ENCODE peak calls at places on chromosomes 3 and 15, in nine cellular contexts. One of them, this sample, is unnamed.

GRCh38 chr3:10166213-10166604 is 1.5 kb downstream of the IRAK2 start:
- DNase-seq in choroid plexus epithelial cell: no peak
- DNase-seq in transverse colon: no peak
- DNase-seq in astrocyte of the spinal cord: no peak
- DNase-seq in AG09309: no peak
- DNase-seq in GM12864: no peak
- DNase-seq in AG04449: no peak
- DNase-seq in colonic mucosa: no peak
- DNase-seq in lower lobe of right lung: no peak
- DNase-seq in this sample: no peak

GRCh38 chr15:61822511-61822910 is 237.7 kb downstream of the VPS13C start:
- DNase-seq in choroid plexus epithelial cell: no peak
- DNase-seq in transverse colon: no peak
- DNase-seq in astrocyte of the spinal cord: no peak
- DNase-seq in AG09309: no peak
- DNase-seq in GM12864: no peak
- DNase-seq in AG04449: no peak
- DNase-seq in colonic mucosa: no peak
- DNase-seq in lower lobe of right lung: no peak
- DNase-seq in this sample: no peak

GRCh38 chr3:197795200-197795599 is 4.1 kb downstream of the LRCH3 start:
- DNase-seq in choroid plexus epithelial cell: peak; percentile 69
- DNase-seq in transverse colon: no peak
- DNase-seq in astrocyte of the spinal cord: no peak
- DNase-seq in AG09309: peak; percentile 45
- DNase-seq in GM12864: no peak
- DNase-seq in AG04449: no peak
- DNase-seq in colonic mucosa: no peak
- DNase-seq in lower lobe of right lung: no peak
- DNase-seq in this sample: no peak

GRCh38 chr15:34039506-34040123 is 611 bp upstream of the AVEN start:
- DNase-seq in choroid plexus epithelial cell: peak; percentile 36
- DNase-seq in transverse colon: no peak
- DNase-seq in astrocyte of the spinal cord: peak; percentile 35
- DNase-seq in AG09309: no peak
- DNase-seq in GM12864: peak; percentile 53
- DNase-seq in AG04449: no peak
- DNase-seq in colonic mucosa: no peak
- DNase-seq in lower lobe of right lung: no peak
- DNase-seq in this sample: no peak

GRCh38 chr15:80779658-80780415 is 667 bp downstream of the CEMIP start:
- DNase-seq in choroid plexus epithelial cell: peak; percentile 62
- DNase-seq in transverse colon: peak; percentile 11
- DNase-seq in astrocyte of the spinal cord: peak; percentile 36
- DNase-seq in AG09309: no peak
- DNase-seq in GM12864: no peak
- DNase-seq in AG04449: no peak
- DNase-seq in colonic mucosa: peak; percentile 33
- DNase-seq in lower lobe of right lung: no peak
- DNase-seq in this sample: no peak

GRCh38 chr3:111072016-111072891 is 638 bp downstream of the NECTIN3 start:
- DNase-seq in choroid plexus epithelial cell: peak; percentile 77
- DNase-seq in transverse colon: peak; percentile 54
- DNase-seq in astrocyte of the spinal cord: peak; percentile 43
- DNase-seq in AG09309: no peak
- DNase-seq in GM12864: no peak
- DNase-seq in AG04449: no peak
- DNase-seq in colonic mucosa: peak; percentile 48
- DNase-seq in lower lobe of right lung: peak; percentile 50
- DNase-seq in this sample: no peak

GRCh38 chr15:57772223-57772957 is 65.9 kb downstream of the POLR2M start:
- DNase-seq in choroid plexus epithelial cell: peak; percentile 12
- DNase-seq in transverse colon: no peak
- DNase-seq in astrocyte of the spinal cord: peak; percentile 12
- DNase-seq in AG09309: no peak
- DNase-seq in GM12864: no peak
- DNase-seq in AG04449: no peak
- DNase-seq in colonic mucosa: no peak
- DNase-seq in lower lobe of right lung: no peak
- DNase-seq in this sample: no peak

GRCh38 chr15:50854594-50855490 is 53.6 kb upstream of the AP4E1 start:
- DNase-seq in choroid plexus epithelial cell: peak; percentile 69
- DNase-seq in transverse colon: no peak
- DNase-seq in astrocyte of the spinal cord: no peak
- DNase-seq in AG09309: peak; percentile 48
- DNase-seq in GM12864: peak; percentile 66
- DNase-seq in AG04449: no peak
- DNase-seq in colonic mucosa: no peak
- DNase-seq in lower lobe of right lung: no peak
- DNase-seq in this sample: no peak

GRCh38 chr3:31157028-31157694 is 262.7 kb upstream of the GADL1 start:
- DNase-seq in choroid plexus epithelial cell: no peak
- DNase-seq in transverse colon: no peak
- DNase-seq in astrocyte of the spinal cord: no peak
- DNase-seq in AG09309: no peak
- DNase-seq in GM12864: no peak
- DNase-seq in AG04449: no peak
- DNase-seq in colonic mucosa: no peak
- DNase-seq in lower lobe of right lung: no peak
- DNase-seq in this sample: no peak

GRCh38 chr3:158823426-158823825 is 21.6 kb downstream of the MFSD1 start:
- DNase-seq in choroid plexus epithelial cell: no peak
- DNase-seq in transverse colon: no peak
- DNase-seq in astrocyte of the spinal cord: no peak
- DNase-seq in AG09309: no peak
- DNase-seq in GM12864: no peak
- DNase-seq in AG04449: no peak
- DNase-seq in colonic mucosa: no peak
- DNase-seq in lower lobe of right lung: no peak
- DNase-seq in this sample: no peak

GRCh38 chr3:11543141-11543947 is 100.4 kb downstream of the VGLL4 start:
- DNase-seq in choroid plexus epithelial cell: no peak
- DNase-seq in transverse colon: no peak
- DNase-seq in astrocyte of the spinal cord: no peak
- DNase-seq in AG09309: no peak
- DNase-seq in GM12864: no peak
- DNase-seq in AG04449: no peak
- DNase-seq in colonic mucosa: no peak
- DNase-seq in lower lobe of right lung: no peak
- DNase-seq in this sample: no peak

GRCh38 chr3:168984872-168985271 is 678.6 kb downstream of the MECOM start:
- DNase-seq in choroid plexus epithelial cell: no peak
- DNase-seq in transverse colon: no peak
- DNase-seq in astrocyte of the spinal cord: no peak
- DNase-seq in AG09309: no peak
- DNase-seq in GM12864: no peak
- DNase-seq in AG04449: no peak
- DNase-seq in colonic mucosa: no peak
- DNase-seq in lower lobe of right lung: no peak
- DNase-seq in this sample: no peak

GRCh38 chr3:17811633-17812032 is 69.2 kb upstream of the TBC1D5 start:
- DNase-seq in choroid plexus epithelial cell: no peak
- DNase-seq in transverse colon: no peak
- DNase-seq in astrocyte of the spinal cord: no peak
- DNase-seq in AG09309: no peak
- DNase-seq in GM12864: no peak
- DNase-seq in AG04449: no peak
- DNase-seq in colonic mucosa: no peak
- DNase-seq in lower lobe of right lung: no peak
- DNase-seq in this sample: no peak

GRCh38 chr15:88990185-88990679 is 77.1 kb upstream of the MFGE8 start:
- DNase-seq in choroid plexus epithelial cell: no peak
- DNase-seq in transverse colon: no peak
- DNase-seq in astrocyte of the spinal cord: no peak
- DNase-seq in AG09309: no peak
- DNase-seq in GM12864: no peak
- DNase-seq in AG04449: no peak
- DNase-seq in colonic mucosa: no peak
- DNase-seq in lower lobe of right lung: no peak
- DNase-seq in this sample: no peak

DNA sequence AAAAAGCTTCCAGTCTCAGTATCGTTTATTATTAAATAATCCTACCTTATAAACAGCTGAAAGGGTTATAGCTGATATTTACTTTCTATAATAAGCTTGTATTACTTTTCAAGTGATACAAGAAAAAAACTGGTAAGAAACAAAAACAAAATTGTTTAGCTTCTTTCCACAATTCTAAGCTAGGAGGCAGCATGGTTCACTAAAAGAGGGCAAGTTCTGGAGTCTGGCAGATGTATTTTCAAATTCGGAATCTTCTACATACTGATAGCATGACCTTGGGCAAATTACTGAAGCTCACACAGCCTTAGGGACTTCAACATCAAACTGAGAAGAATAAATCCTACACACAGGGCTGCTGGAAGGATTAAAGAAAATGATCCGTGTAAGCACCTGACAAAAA is 15.4 kb downstream of the C15orf62 start:
- DNase-seq in choroid plexus epithelial cell: peak; percentile 39
- DNase-seq in transverse colon: no peak
- DNase-seq in astrocyte of the spinal cord: no peak
- DNase-seq in AG09309: no peak
- DNase-seq in GM12864: no peak
- DNase-seq in AG04449: no peak
- DNase-seq in colonic mucosa: no peak
- DNase-seq in lower lobe of right lung: no peak
- DNase-seq in this sample: no peak
- TF ChIP-seq CTCF in choroid plexus epithelial cell: peak; percentile 38
- TF ChIP-seq CTCF in transverse colon: no peak
- TF ChIP-seq CTCF in astrocyte of the spinal cord: no peak
- TF ChIP-seq CTCF in AG09309: peak; percentile 3
- TF ChIP-seq CTCF in GM12864: no peak
- TF ChIP-seq CTCF in AG04449: no peak
- TF ChIP-seq CTCF in colonic mucosa: no peak
- TF ChIP-seq CTCF in lower lobe of right lung: no peak
- TF ChIP-seq CTCF in this sample: no peak

GRCh38 chr3:142931222-142931621 is 32.3 kb downstream of the PAQR9 start:
- DNase-seq in choroid plexus epithelial cell: no peak
- DNase-seq in transverse colon: peak; percentile 14
- DNase-seq in astrocyte of the spinal cord: no peak
- DNase-seq in AG09309: no peak
- DNase-seq in GM12864: no peak
- DNase-seq in AG04449: no peak
- DNase-seq in colonic mucosa: no peak
- DNase-seq in lower lobe of right lung: no peak
- DNase-seq in this sample: no peak
- TF ChIP-seq CTCF in choroid plexus epithelial cell: no peak
- TF ChIP-seq CTCF in transverse colon: no peak
- TF ChIP-seq CTCF in astrocyte of the spinal cord: peak; percentile 27
- TF ChIP-seq CTCF in AG09309: no peak
- TF ChIP-seq CTCF in GM12864: peak; percentile 60
- TF ChIP-seq CTCF in AG04449: no peak
- TF ChIP-seq CTCF in colonic mucosa: no peak
- TF ChIP-seq CTCF in lower lobe of right lung: no peak
- TF ChIP-seq CTCF in this sample: peak; percentile 19

DNA sequence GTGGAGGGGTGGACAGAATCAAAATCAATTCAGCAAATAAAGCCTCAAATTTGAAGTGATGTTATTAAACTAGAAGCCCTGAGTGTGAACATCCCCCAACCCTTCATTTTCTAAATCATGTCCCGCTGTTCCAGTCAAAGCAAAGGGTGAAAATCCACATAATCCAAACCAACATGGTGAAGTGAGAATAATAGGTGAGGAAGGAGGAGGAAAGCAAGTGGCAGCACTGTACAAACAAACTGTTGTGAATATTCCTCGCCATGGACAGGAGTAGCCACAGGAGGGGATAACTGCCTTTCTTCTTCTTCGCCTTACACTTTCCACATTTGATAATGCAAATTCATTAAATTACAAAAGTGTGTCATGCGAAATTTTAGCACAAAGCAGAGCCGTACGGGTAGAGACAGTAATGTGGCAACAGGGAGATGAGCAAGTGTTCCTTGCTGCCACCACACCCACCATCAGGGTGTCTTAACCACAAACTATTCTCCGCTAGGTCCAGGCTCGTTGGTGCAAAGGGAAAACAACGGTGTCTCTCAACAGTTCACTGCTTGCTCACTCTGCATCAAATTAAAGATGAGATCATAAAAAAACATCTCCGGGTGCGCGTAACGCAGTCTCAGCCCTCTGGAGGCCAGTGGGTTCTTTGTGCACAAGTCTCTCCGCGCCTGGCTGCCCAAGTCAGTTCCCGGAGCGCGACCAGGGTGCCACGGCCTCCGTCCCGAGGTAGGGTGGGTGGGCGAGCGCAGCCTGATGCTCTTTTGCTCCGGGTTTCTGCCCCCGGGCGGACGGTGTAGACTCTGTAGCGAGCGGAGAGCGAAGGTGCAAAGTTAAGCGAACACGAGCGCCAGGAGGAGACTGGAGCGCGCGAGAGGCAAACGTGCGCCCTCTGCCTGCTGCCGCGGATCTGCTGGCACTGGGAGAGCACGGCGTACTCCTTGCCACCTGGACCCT is 6.7 kb downstream of the EPHA3 start:
- DNase-seq in choroid plexus epithelial cell: peak; percentile 78
- DNase-seq in transverse colon: peak; percentile 38
- DNase-seq in astrocyte of the spinal cord: peak; percentile 74
- DNase-seq in AG09309: peak; percentile 13
- DNase-seq in GM12864: no peak
- DNase-seq in AG04449: no peak
- DNase-seq in colonic mucosa: peak; percentile 61
- DNase-seq in lower lobe of right lung: peak; percentile 67
- DNase-seq in this sample: peak; percentile 34
- TF ChIP-seq CTCF in choroid plexus epithelial cell: peak; percentile 87
- TF ChIP-seq CTCF in transverse colon: no peak
- TF ChIP-seq CTCF in astrocyte of the spinal cord: peak; percentile 91
- TF ChIP-seq CTCF in AG09309: peak; percentile 82
- TF ChIP-seq CTCF in GM12864: peak; percentile 74
- TF ChIP-seq CTCF in AG04449: peak; percentile 88
- TF ChIP-seq CTCF in colonic mucosa: peak; percentile 52
- TF ChIP-seq CTCF in lower lobe of right lung: peak; percentile 56
- TF ChIP-seq CTCF in this sample: peak; percentile 85

DNA sequence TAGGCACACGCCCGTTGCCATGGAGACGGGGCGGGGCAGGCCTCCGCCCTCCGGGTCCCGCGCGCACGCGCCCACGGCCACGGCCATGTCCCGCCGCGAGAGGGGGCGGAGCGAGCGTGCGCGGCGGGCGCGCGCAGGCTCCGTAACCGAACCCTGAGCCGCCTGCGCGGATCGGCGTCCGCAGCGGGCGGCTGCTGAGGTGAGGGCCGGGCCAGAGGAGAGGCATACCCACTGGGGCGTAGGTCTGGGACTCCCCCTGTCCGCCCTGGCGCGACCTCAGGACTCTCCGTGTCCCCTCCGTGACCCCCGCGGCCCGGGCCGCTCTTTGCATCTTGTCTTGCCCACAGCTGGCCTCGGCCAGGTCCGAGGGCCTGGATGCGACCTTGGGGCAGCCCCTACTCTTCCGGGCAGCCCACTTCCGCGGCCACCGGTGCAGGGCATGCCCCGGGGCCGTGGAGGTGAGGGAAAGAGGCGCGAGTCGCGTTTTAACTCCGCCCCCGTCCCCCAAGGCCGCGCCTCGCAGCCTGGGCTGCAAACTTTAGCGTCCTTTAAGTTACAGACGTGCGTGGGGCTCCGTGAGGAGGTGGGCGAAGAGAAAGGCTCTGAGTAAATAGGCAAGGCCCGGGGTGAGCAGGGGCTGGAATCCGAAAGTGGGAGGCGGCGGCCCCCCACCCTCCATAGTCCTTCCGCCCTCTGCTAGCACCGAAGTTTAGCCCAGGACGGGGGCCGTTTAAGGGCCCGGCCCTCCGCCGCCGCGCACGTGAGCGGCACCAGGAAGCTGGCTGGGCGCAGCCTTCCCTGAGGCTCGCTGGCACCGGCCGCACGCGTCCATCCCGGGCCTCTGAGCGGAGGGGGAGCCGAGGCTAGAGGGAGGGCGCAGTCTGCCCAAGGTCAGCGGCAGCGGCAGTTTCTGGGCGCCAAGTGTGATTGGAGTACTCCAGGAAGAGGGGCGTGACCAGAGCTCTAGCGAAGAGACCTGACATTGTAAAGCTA is at the start of gene TEX264:
- DNase-seq in choroid plexus epithelial cell: peak; percentile 81
- DNase-seq in transverse colon: peak; percentile 94
- DNase-seq in astrocyte of the spinal cord: peak; percentile 68
- DNase-seq in AG09309: peak; percentile 25
- DNase-seq in GM12864: peak; percentile 61
- DNase-seq in AG04449: no peak
- DNase-seq in colonic mucosa: peak; percentile 92
- DNase-seq in lower lobe of right lung: peak; percentile 95
- DNase-seq in this sample: peak; percentile 21
- TF ChIP-seq CTCF in choroid plexus epithelial cell: no peak
- TF ChIP-seq CTCF in transverse colon: no peak
- TF ChIP-seq CTCF in astrocyte of the spinal cord: no peak
- TF ChIP-seq CTCF in AG09309: no peak
- TF ChIP-seq CTCF in GM12864: no peak
- TF ChIP-seq CTCF in AG04449: no peak
- TF ChIP-seq CTCF in colonic mucosa: no peak
- TF ChIP-seq CTCF in lower lobe of right lung: no peak
- TF ChIP-seq CTCF in this sample: no peak